ENCODE peak calls at places on chromosome 14, in eight cellular contexts. G, B, W, V, I, X, U and M are unnamed samples.

GRCh38 chr14:57578427-57579220 is 85.0 kb upstream of the CCDC198 start:
- DNase-seq in G (no peak), B (peak), W (peak), V (no peak), I (no peak), X (no peak), U (no peak), M (no peak)

GRCh38 chr14:100721568-100721967 is 5.1 kb upstream of the DLK1 start:
- DNase-seq in G (no peak), B (no peak), W (no peak), V (no peak), I (no peak), X (no peak), U (no peak), M (no peak)

GRCh38 chr14:64082837-64083236 is 211.3 kb downstream of the ESR2 start:
- DNase-seq in G (no peak), B (no peak), W (no peak), V (no peak), I (no peak), X (no peak), U (no peak), M (no peak)

GRCh38 chr14:64715628-64716412 is 11.6 kb downstream of the PLEKHG3 start:
- DNase-seq in G (no peak), B (no peak), W (no peak), V (peak), I (no peak), X (no peak), U (no peak), M (no peak)

GRCh38 chr14:45185110-45185814 is 49.5 kb downstream of the FANCM start:
- DNase-seq in G (no peak), B (no peak), W (no peak), V (no peak), I (no peak), X (no peak), U (no peak), M (no peak)

GRCh38 chr14:33404054-33404453 is 465.4 kb downstream of the NPAS3 start:
- DNase-seq in G (peak), B (no peak), W (no peak), V (no peak), I (no peak), X (no peak), U (no peak), M (no peak)

GRCh38 chr14:47442206-47442605 is 233.2 kb downstream of the MDGA2 start:
- DNase-seq in G (peak), B (peak), W (no peak), V (no peak), I (no peak), X (no peak), U (no peak), M (peak)

GRCh38 chr14:105010891-105011291 is 10.0 kb downstream of the CDCA4 start:
- DNase-seq in G (no peak), B (no peak), W (no peak), V (no peak), I (no peak), X (no peak), U (no peak), M (no peak)

GRCh38 chr14:96626916-96627315 is 124.7 kb downstream of the PAPOLA start:
- DNase-seq in G (no peak), B (no peak), W (no peak), V (no peak), I (no peak), X (no peak), U (no peak), M (peak)

GRCh38 chr14:68104518-68104917 is 284.9 kb downstream of the RAD51B start:
- DNase-seq in G (peak), B (no peak), W (no peak), V (no peak), I (no peak), X (no peak), U (no peak), M (no peak)